ENCODE peak calls at places on chromosomes 13 and 19, in seven cellular contexts. V is NCI-H774; X is NCI-H2171; I is AML-193; S is C1 segment of cervical spinal cord; Z is activated T-cell treated with anti-CD3 and anti-CD28 coated beads, Interleukin-2, amount 50 U/mL, for 1 hour; Q is astrocyte of the spinal cord. N is an unnamed sample.
A peak's percentile ranks its signal among the peaks of the same experiment; 100 is the strongest.

GRCh38 chr13:39587939-39588338 is 15.1 kb downstream of the LHFPL6 start:
- DNase-seq in X (no peak), Z (no peak), I (no peak), V (no peak), Q (no peak), S (no peak), N (no peak)

GRCh38 chr13:101258071-101258470 is 158.2 kb downstream of the NALCN start:
- DNase-seq in X (no peak), Z (no peak), V (no peak), I (peak; percentile 76), S (no peak), Q (peak; percentile 95), N (peak; percentile 30)

GRCh38 chr13:50679321-50679720 is 164.2 kb downstream of the DLEU7 start:
- DNase-seq in Z (no peak), I (no peak), S (no peak), X (no peak), V (no peak), Q (peak; percentile 49), N (no peak)

GRCh38 chr19:14167013-14167593 is 30.7 kb upstream of the ASF1B start:
- DNase-seq in V (no peak), I (no peak), Q (no peak), Z (peak; percentile 32), S (no peak), X (no peak), N (no peak)

GRCh38 chr19:50314724-50315700 is 14.2 kb downstream of the KCNC3 start:
- DNase-seq in S (no peak), Q (no peak), Z (no peak), I (no peak), V (no peak), X (no peak), N (no peak)

GRCh38 chr19:32619051-32619685 is 38.2 kb downstream of the PDCD5 start:
- DNase-seq in I (no peak), S (no peak), Q (no peak), V (no peak), X (no peak), Z (no peak), N (no peak)

GRCh38 chr13:112634102-112634501 is 46.1 kb upstream of the TUBGCP3 start:
- DNase-seq in X (no peak), I (no peak), Q (no peak), Z (no peak), S (no peak), V (no peak), N (no peak)

GRCh38 chr13:56347014-56347413 is 793.7 kb upstream of the PRR20A start:
- DNase-seq in X (no peak), S (no peak), Q (no peak), I (no peak), V (no peak), Z (no peak), N (no peak)